ENCODE peak calls at places on chromosomes 16 and 17, in seven cellular contexts. U is neural progenitor cell; A is kidney tubule cell; T is cardiac septum; Y is AML-193; B is substantia nigra; F is stimulated activated CD8-positive, alpha-beta memory T cell treated with anti-CD3 and anti-CD28 coated beads, Interleukin-12 subunit alpha, Interleukin-12 subunit beta, amount 100 ng/mL, for 4 hours. P is an unnamed sample.

GRCh38 chr16:84836234-84836647 is 16.5 kb downstream of the CRISPLD2 start:
- DNase-seq in A (peak), B (no peak), U (peak), T (peak), Y (no peak), F (no peak), P (peak)

GRCh38 chr17:47288531-47289116 is 35.0 kb downstream of the ITGB3 start:
- DNase-seq in Y (no peak), F (no peak), B (no peak), U (no peak), T (no peak), A (no peak), P (no peak)

GRCh38 chr16:85329059-85329812 is 217.0 kb upstream of the CIBAR2 start:
- DNase-seq in U (peak), B (no peak), A (no peak), Y (no peak), T (no peak), F (no peak), P (no peak)

GRCh38 chr17:80678621-80679020 is 134.0 kb downstream of the RPTOR start:
- DNase-seq in F (no peak), Y (no peak), U (peak), A (peak), T (no peak), B (peak), P (peak)

GRCh38 chr17:47990962-47991731 is 20.2 kb downstream of the CDK5RAP3 start:
- DNase-seq in A (no peak), Y (no peak), B (no peak), U (peak), F (no peak), T (no peak), P (no peak)

GRCh38 chr16:69166221-69166833 is 20.6 kb upstream of the SNTB2 start:
- DNase-seq in U (no peak), F (peak), B (no peak), T (no peak), A (peak), Y (no peak), P (no peak)

GRCh38 chr17:14337596-14338079 is 36.8 kb downstream of the HS3ST3B1 start:
- DNase-seq in A (no peak), U (no peak), Y (no peak), T (peak), B (no peak), F (no peak), P (no peak)

GRCh38 chr17:17605747-17606083 is 14.2 kb upstream of the PEMT start:
- DNase-seq in A (no peak), B (no peak), F (no peak), T (no peak), U (no peak), Y (no peak), P (no peak)

GRCh38 chr17:82076785-82077591 is 11.4 kb upstream of the DUS1L start:
- DNase-seq in Y (no peak), B (no peak), U (peak), A (no peak), F (no peak), T (no peak), P (no peak)

GRCh38 chr16:58121132-58121531 is 8.0 kb downstream of the CFAP20 start:
- DNase-seq in U (no peak), A (no peak), T (no peak), Y (no peak), B (no peak), F (no peak), P (no peak)

GRCh38 chr16:89073346-89074221 is 20.1 kb upstream of the ACSF3 start:
- DNase-seq in U (no peak), F (no peak), Y (no peak), A (no peak), T (no peak), B (no peak), P (no peak)

GRCh38 chr17:37746617-37747016 is 1.8 kb upstream of the HNF1B start:
- DNase-seq in T (no peak), Y (no peak), U (no peak), A (peak), F (no peak), B (no peak), P (no peak)

GRCh38 chr16:72107371-72107770 is 13.7 kb downstream of the DHX38 start:
- DNase-seq in T (no peak), B (no peak), A (no peak), U (no peak), Y (no peak), F (no peak), P (no peak)

GRCh38 chr17:40952675-40953074 is 14.1 kb downstream of the KRT39 start:
- DNase-seq in Y (no peak), T (no peak), F (no peak), B (no peak), A (peak), U (no peak), P (peak)

GRCh38 chr17:76122411-76123126 is 18.5 kb downstream of the FOXJ1 start:
- DNase-seq in Y (no peak), F (no peak), T (no peak), A (no peak), B (no peak), U (no peak), P (no peak)

GRCh38 chr17:81022371-81022729 is 12.6 kb upstream of the BAIAP2 start:
- DNase-seq in T (no peak), B (no peak), U (no peak), Y (no peak), A (no peak), F (no peak), P (no peak)

GRCh38 chr16:3401719-3402397 is 843 bp downstream of the ZNF174 start:
- DNase-seq in B (no peak), F (no peak), U (peak), A (peak), T (no peak), Y (peak), P (peak)

GRCh38 chr17:78365561-78366108 is 5.8 kb upstream of the SOCS3 start:
- DNase-seq in U (peak), T (no peak), B (no peak), F (no peak), A (peak), Y (no peak), P (peak)

GRCh38 chr17:44781553-44782348 is 23.0 kb downstream of the ADAM11 start:
- DNase-seq in Y (no peak), B (no peak), F (no peak), U (peak), A (no peak), T (no peak), P (no peak)

GRCh38 chr17:29177541-29177870 is 2.7 kb downstream of the MYO18A start:
- DNase-seq in U (no peak), B (no peak), T (no peak), F (no peak), A (no peak), Y (no peak), P (no peak)

GRCh38 chr16:53745126-53745525 is 41.2 kb downstream of the FTO start:
- DNase-seq in U (no peak), F (no peak), Y (no peak), B (no peak), A (peak), T (no peak), P (peak)

GRCh38 chr17:73594598-73594997 is 49.6 kb downstream of the SDK2 start:
- DNase-seq in Y (no peak), T (no peak), B (no peak), F (no peak), A (no peak), U (no peak), P (no peak)

GRCh38 chr17:32953062-32953461 is 25.1 kb downstream of the TMEM98 start:
- DNase-seq in U (no peak), A (no peak), T (no peak), Y (no peak), B (no peak), F (no peak), P (no peak)

GRCh38 chr17:48576479-48577309 is 1.5 kb downstream of the HOXB4 start:
- DNase-seq in T (no peak), B (no peak), F (no peak), Y (no peak), U (peak), A (peak), P (no peak)

GRCh38 chr17:2043785-2044184 is 2.0 kb downstream of the OVCA2 start:
- DNase-seq in A (peak), T (no peak), B (no peak), F (no peak), U (no peak), Y (no peak), P (peak)